ENCODE peak calls at places on chromosome 22, in seven cellular contexts. M, Z, F, W, X, J and V are unnamed samples.

GRCh38 chr22:39315389-39315788 is 4.0 kb downstream of the RPL3 start:
- DNase-seq in M (no peak), Z (no peak), F (no peak), W (no peak), X (no peak), J (no peak), V (no peak)

GRCh38 chr22:25148149-25148691 is 51.4 kb upstream of the CRYBB3 start:
- DNase-seq in M (peak; percentile 48), Z (peak; percentile 81), F (peak; percentile 34), W (no peak), X (no peak), J (no peak), V (no peak)

GRCh38 chr22:31898406-31898805 is 45.9 kb upstream of the YWHAH start:
- DNase-seq in M (no peak), Z (no peak), F (no peak), W (no peak), X (no peak), J (no peak), V (no peak)

GRCh38 chr22:38966379-38966700 is 8.9 kb downstream of the APOBEC3A start:
- DNase-seq in M (no peak), Z (no peak), F (no peak), W (no peak), X (no peak), J (no peak), V (no peak)

GRCh38 chr22:24985824-24986214 is 33.3 kb downstream of the KIAA1671 start:
- DNase-seq in M (peak; percentile 72), Z (no peak), F (no peak), W (no peak), X (peak; percentile 54), J (peak; percentile 91), V (no peak)

GRCh38 chr22:23903328-23903971 is 9.3 kb downstream of the MIF start:
- DNase-seq in M (no peak), Z (no peak), F (no peak), W (no peak), X (no peak), J (peak; percentile 85), V (no peak)

GRCh38 chr22:35346596-35347220 is 34.2 kb upstream of the HMOX1 start:
- DNase-seq in M (no peak), Z (no peak), F (no peak), W (no peak), X (no peak), J (no peak), V (no peak)

GRCh38 chr22:26680485-26680884 is 23.1 kb downstream of the MIAT start:
- DNase-seq in M (no peak), Z (no peak), F (no peak), W (no peak), X (no peak), J (no peak), V (no peak)

GRCh38 chr22:38327805-38328204 is 10.6 kb upstream of the CSNK1E start:
- DNase-seq in M (no peak), Z (no peak), F (no peak), W (no peak), X (no peak), J (peak; percentile 88), V (no peak)

DNA sequence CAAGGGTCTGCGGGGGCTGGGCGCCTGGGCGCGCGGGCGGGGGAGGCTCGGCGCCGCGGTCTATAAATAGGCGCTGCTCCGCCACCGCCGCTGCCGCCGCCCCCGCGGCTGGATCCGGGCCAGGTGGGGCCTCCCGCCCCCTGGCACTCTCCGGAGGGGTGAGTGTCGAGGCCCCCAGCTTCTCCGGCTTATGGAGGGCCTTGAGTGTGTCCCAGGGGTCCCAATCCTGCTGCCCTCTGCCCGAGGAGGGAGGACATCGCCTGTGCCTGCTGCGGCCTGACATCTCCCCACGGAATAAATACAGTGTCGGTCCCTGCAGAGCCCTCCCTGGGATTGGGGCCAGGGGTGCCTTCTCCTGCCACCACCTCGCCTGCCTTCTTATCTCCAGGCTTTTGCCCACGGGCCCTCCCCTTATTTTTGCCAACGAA is 4.3 kb upstream of the GP1BB start:
- DNase-seq in M (no peak), Z (no peak), F (no peak), W (no peak), X (peak; percentile 72), J (no peak), V (no peak)
- H3K27me3 ChIP-seq in M (no peaks in the 10 kb centered on the region), Z (peaks cover 89% of the 10 kb centered on the region), F (peaks cover 92% of the 10 kb centered on the region), W (peaks cover 74% of the 10 kb centered on the region), X (peaks cover 5% of the 10 kb centered on the region), J (peaks cover 8% of the 10 kb centered on the region), V (no peaks in the 10 kb centered on the region)

GRCh38 chr22:40571887-40572286 is 64.6 kb downstream of the MRTFA start:
- DNase-seq in M (no peak), Z (no peak), F (no peak), W (no peak), X (no peak), J (no peak), V (no peak)

GRCh38 chr22:40567626-40568328 is 68.7 kb downstream of the MRTFA start:
- DNase-seq in M (no peak), Z (no peak), F (no peak), W (no peak), X (no peak), J (no peak), V (no peak)

GRCh38 chr22:40572976-40573375 is 63.5 kb downstream of the MRTFA start:
- DNase-seq in M (no peak), Z (no peak), F (no peak), W (no peak), X (no peak), J (no peak), V (no peak)

GRCh38 chr22:40567106-40567505 is 69.4 kb downstream of the MRTFA start:
- DNase-seq in M (no peak), Z (no peak), F (no peak), W (no peak), X (no peak), J (no peak), V (no peak)
- TF ChIP-seq CTCF in M (no peak), Z (no peak), F (no peak), W (no peak), X (no peak), J (no peak), V (no peak)

GRCh38 chr22:43488031-43488892 is 76.4 kb downstream of the MPPED1 start:
- DNase-seq in M (no peak), Z (no peak), F (no peak), W (no peak), X (no peak), J (no peak), V (no peak)
- H3K27me3 ChIP-seq in M (no peaks in the 10 kb centered on the region), Z (no peaks in the 10 kb centered on the region), F (no peaks in the 10 kb centered on the region), W (peaks cover 54% of the 10 kb centered on the region), X (no peaks in the 10 kb centered on the region), J (no peaks in the 10 kb centered on the region), V (no peaks in the 10 kb centered on the region)

DNA sequence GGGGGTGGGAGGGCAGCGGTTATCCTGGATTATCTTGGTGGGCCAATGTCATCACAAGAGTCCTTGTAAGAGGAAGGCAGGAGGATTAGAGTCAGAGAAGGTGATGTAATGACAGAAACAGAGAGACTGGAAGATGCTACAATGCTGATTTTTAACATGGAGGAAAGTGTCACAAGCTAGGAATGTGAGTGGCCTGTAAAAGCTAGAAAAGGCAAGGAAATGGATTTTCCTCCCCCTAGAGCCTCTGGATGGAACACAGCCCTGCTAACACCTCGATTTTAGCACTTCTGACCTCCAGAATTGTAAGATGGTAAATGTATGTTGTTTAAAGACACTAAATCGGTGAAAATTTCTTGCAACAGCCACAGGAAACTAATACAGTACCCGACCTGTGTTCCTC is 109.3 kb downstream of the MN1 start:
- DNase-seq in M (no peak), Z (no peak), F (no peak), W (no peak), X (no peak), J (no peak), V (no peak)
- TF ChIP-seq CTCF in M (no peak), Z (no peak), F (no peak), W (no peak), X (no peak), J (no peak), V (no peak)

GRCh38 chr22:22618448-22618847 is 26.0 kb upstream of the GGTLC2 start:
- DNase-seq in M (no peak), Z (no peak), F (no peak), W (no peak), X (no peak), J (no peak), V (no peak)
- H3K27me3 ChIP-seq in M (no peaks in the 10 kb centered on the region), Z (no peaks in the 10 kb centered on the region), F (peaks cover 96% of the 10 kb centered on the region), W (no peaks in the 10 kb centered on the region), X (peaks cover 4% of the 10 kb centered on the region), J (peaks cover 3% of the 10 kb centered on the region), V (no peaks in the 10 kb centered on the region)

DNA sequence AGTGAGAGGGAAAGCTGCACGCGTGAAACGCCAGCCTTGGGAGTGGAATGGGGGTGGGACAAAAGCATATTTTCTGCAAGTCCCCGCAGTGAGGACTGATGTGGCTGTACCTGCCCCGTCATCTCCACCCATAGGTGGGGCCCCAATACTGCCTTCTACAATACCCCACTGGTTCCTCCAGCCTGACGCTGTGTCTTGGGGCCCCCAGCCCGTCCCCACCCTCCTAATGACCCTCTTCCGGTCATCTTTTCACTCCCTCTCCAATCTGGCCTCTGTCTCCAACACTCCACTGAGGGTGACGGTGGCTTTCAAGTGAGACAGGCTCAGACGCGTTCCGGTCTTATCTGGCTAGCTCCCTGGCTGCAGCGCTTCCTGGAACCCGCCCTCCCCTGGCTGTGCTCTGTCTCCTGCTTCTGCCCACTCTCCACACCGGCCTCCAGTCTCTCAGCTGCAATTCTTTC is 104.2 kb downstream of the MICAL3 start:
- DNase-seq in M (peak; percentile 70), Z (peak; percentile 79), F (peak; percentile 69), W (no peak), X (peak; percentile 89), J (no peak), V (no peak)
- TF ChIP-seq CTCF in M (no peak), Z (no peak), F (no peak), W (no peak), X (no peak), J (peak; percentile 17), V (no peak)

DNA sequence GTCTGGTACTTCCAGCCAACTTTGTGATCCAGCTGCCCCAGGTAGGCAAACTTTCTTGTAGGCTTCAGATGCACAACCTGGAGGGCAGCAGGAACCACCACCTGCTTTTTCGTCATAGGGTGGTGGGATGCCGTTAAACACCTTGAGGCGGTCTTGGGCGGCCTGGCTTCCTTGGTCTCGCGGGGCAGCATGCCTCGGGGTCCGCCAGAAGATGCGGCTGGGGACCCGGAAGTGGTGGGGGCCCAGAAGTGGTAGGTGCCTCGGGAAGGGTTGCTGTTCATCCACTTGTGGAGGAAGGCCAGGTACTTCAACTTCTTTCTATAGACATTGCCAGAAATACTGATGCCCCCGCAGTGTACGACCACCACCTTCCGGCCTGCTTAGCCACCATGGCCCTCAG is 13.3 kb downstream of the DUSP18 start:
- DNase-seq in M (no peak), Z (no peak), F (no peak), W (no peak), X (no peak), J (no peak), V (no peak)
- H3K27me3 ChIP-seq in M (no peaks in the 10 kb centered on the region), Z (no peaks in the 10 kb centered on the region), F (no peaks in the 10 kb centered on the region), W (no peaks in the 10 kb centered on the region), X (no peaks in the 10 kb centered on the region), J (no peaks in the 10 kb centered on the region), V (no peaks in the 10 kb centered on the region)